ENCODE peak calls at places on chromosomes 4 and X, in eight cellular contexts. One of them, this sample, is unnamed.
A peak's percentile ranks its signal among the peaks of the same experiment; 100 is the strongest.

GRCh38 chr4:83371936-83372335 is 37.3 kb upstream of the HPSE start:
- DNase-seq in hepatocyte: peak; percentile 52
- DNase-seq in cardiac muscle cell: no peak
- DNase-seq in activated T-cell treated with anti-CD3 and anti-CD28 coated beads for 1 hour: no peak
- DNase-seq in T-helper 1 cell: no peak
- DNase-seq in AG08395: no peak
- DNase-seq in stimulated activated CD4-positive, alpha-beta T cell treated with anti-CD3 and anti-CD28 coated beads, Interleukin-4, amount 100 ng/mL, for 48 hours: no peak
- DNase-seq in activated CD8-positive, alpha-beta memory T cell treated with anti-CD3 and anti-CD28 coated beads for 48 hours: no peak
- DNase-seq in this sample: no peak

GRCh38 chr4:102578819-102579218 is 77.7 kb downstream of the NFKB1 start:
- DNase-seq in hepatocyte: peak; percentile 8
- DNase-seq in cardiac muscle cell: peak; percentile 78
- DNase-seq in activated T-cell treated with anti-CD3 and anti-CD28 coated beads for 1 hour: no peak
- DNase-seq in T-helper 1 cell: no peak
- DNase-seq in AG08395: no peak
- DNase-seq in stimulated activated CD4-positive, alpha-beta T cell treated with anti-CD3 and anti-CD28 coated beads, Interleukin-4, amount 100 ng/mL, for 48 hours: no peak
- DNase-seq in activated CD8-positive, alpha-beta memory T cell treated with anti-CD3 and anti-CD28 coated beads for 48 hours: no peak
- DNase-seq in this sample: peak; percentile 15

GRCh38 chr4:15525080-15525479 is 55.4 kb downstream of the CC2D2A start:
- DNase-seq in hepatocyte: peak; percentile 49
- DNase-seq in cardiac muscle cell: no peak
- DNase-seq in activated T-cell treated with anti-CD3 and anti-CD28 coated beads for 1 hour: no peak
- DNase-seq in T-helper 1 cell: no peak
- DNase-seq in AG08395: no peak
- DNase-seq in stimulated activated CD4-positive, alpha-beta T cell treated with anti-CD3 and anti-CD28 coated beads, Interleukin-4, amount 100 ng/mL, for 48 hours: no peak
- DNase-seq in activated CD8-positive, alpha-beta memory T cell treated with anti-CD3 and anti-CD28 coated beads for 48 hours: no peak
- DNase-seq in this sample: no peak

GRCh38 chrX:20438871-20439526 is 172.3 kb upstream of the RPS6KA3 start:
- DNase-seq in hepatocyte: no peak
- DNase-seq in cardiac muscle cell: no peak
- DNase-seq in activated T-cell treated with anti-CD3 and anti-CD28 coated beads for 1 hour: no peak
- DNase-seq in T-helper 1 cell: no peak
- DNase-seq in AG08395: no peak
- DNase-seq in stimulated activated CD4-positive, alpha-beta T cell treated with anti-CD3 and anti-CD28 coated beads, Interleukin-4, amount 100 ng/mL, for 48 hours: no peak
- DNase-seq in activated CD8-positive, alpha-beta memory T cell treated with anti-CD3 and anti-CD28 coated beads for 48 hours: no peak
- DNase-seq in this sample: no peak

GRCh38 chr4:2811830-2812599 is 19.1 kb downstream of the SH3BP2 start:
- DNase-seq in hepatocyte: no peak
- DNase-seq in cardiac muscle cell: peak; percentile 50
- DNase-seq in activated T-cell treated with anti-CD3 and anti-CD28 coated beads for 1 hour: peak; percentile 32
- DNase-seq in T-helper 1 cell: peak; percentile 40
- DNase-seq in AG08395: peak; percentile 67
- DNase-seq in stimulated activated CD4-positive, alpha-beta T cell treated with anti-CD3 and anti-CD28 coated beads, Interleukin-4, amount 100 ng/mL, for 48 hours: peak; percentile 50
- DNase-seq in activated CD8-positive, alpha-beta memory T cell treated with anti-CD3 and anti-CD28 coated beads for 48 hours: no peak
- DNase-seq in this sample: peak; percentile 80

GRCh38 chr4:20639346-20639745 is 60.9 kb upstream of the PACRGL start:
- DNase-seq in hepatocyte: no peak
- DNase-seq in cardiac muscle cell: no peak
- DNase-seq in activated T-cell treated with anti-CD3 and anti-CD28 coated beads for 1 hour: no peak
- DNase-seq in T-helper 1 cell: no peak
- DNase-seq in AG08395: no peak
- DNase-seq in stimulated activated CD4-positive, alpha-beta T cell treated with anti-CD3 and anti-CD28 coated beads, Interleukin-4, amount 100 ng/mL, for 48 hours: no peak
- DNase-seq in activated CD8-positive, alpha-beta memory T cell treated with anti-CD3 and anti-CD28 coated beads for 48 hours: no peak
- DNase-seq in this sample: no peak

GRCh38 chr4:40897557-40898203 is 147.9 kb downstream of the NSUN7 start:
- DNase-seq in hepatocyte: peak; percentile 80
- DNase-seq in cardiac muscle cell: peak; percentile 86
- DNase-seq in activated T-cell treated with anti-CD3 and anti-CD28 coated beads for 1 hour: peak; percentile 58
- DNase-seq in T-helper 1 cell: peak; percentile 46
- DNase-seq in AG08395: peak; percentile 73
- DNase-seq in stimulated activated CD4-positive, alpha-beta T cell treated with anti-CD3 and anti-CD28 coated beads, Interleukin-4, amount 100 ng/mL, for 48 hours: peak; percentile 66
- DNase-seq in activated CD8-positive, alpha-beta memory T cell treated with anti-CD3 and anti-CD28 coated beads for 48 hours: peak; percentile 57
- DNase-seq in this sample: peak; percentile 83

GRCh38 chrX:13110427-13111324 is 66.3 kb upstream of the FAM9C start:
- DNase-seq in hepatocyte: peak; percentile 78
- DNase-seq in cardiac muscle cell: no peak
- DNase-seq in activated T-cell treated with anti-CD3 and anti-CD28 coated beads for 1 hour: no peak
- DNase-seq in T-helper 1 cell: no peak
- DNase-seq in AG08395: peak; percentile 67
- DNase-seq in stimulated activated CD4-positive, alpha-beta T cell treated with anti-CD3 and anti-CD28 coated beads, Interleukin-4, amount 100 ng/mL, for 48 hours: no peak
- DNase-seq in activated CD8-positive, alpha-beta memory T cell treated with anti-CD3 and anti-CD28 coated beads for 48 hours: no peak
- DNase-seq in this sample: no peak

GRCh38 chrX:16578218-16578617 is 71.7 kb upstream of the S100G start:
- DNase-seq in hepatocyte: no peak
- DNase-seq in cardiac muscle cell: no peak
- DNase-seq in activated T-cell treated with anti-CD3 and anti-CD28 coated beads for 1 hour: no peak
- DNase-seq in T-helper 1 cell: no peak
- DNase-seq in AG08395: peak; percentile 24
- DNase-seq in stimulated activated CD4-positive, alpha-beta T cell treated with anti-CD3 and anti-CD28 coated beads, Interleukin-4, amount 100 ng/mL, for 48 hours: no peak
- DNase-seq in activated CD8-positive, alpha-beta memory T cell treated with anti-CD3 and anti-CD28 coated beads for 48 hours: no peak
- DNase-seq in this sample: no peak

GRCh38 chr4:120924931-120925330 is 2.4 kb upstream of the PRDM5 start:
- DNase-seq in hepatocyte: no peak
- DNase-seq in cardiac muscle cell: no peak
- DNase-seq in activated T-cell treated with anti-CD3 and anti-CD28 coated beads for 1 hour: no peak
- DNase-seq in T-helper 1 cell: no peak
- DNase-seq in AG08395: no peak
- DNase-seq in stimulated activated CD4-positive, alpha-beta T cell treated with anti-CD3 and anti-CD28 coated beads, Interleukin-4, amount 100 ng/mL, for 48 hours: no peak
- DNase-seq in activated CD8-positive, alpha-beta memory T cell treated with anti-CD3 and anti-CD28 coated beads for 48 hours: no peak
- DNase-seq in this sample: no peak

GRCh38 chrX:123425904-123426303 is 241.8 kb downstream of the GRIA3 start:
- DNase-seq in hepatocyte: no peak
- DNase-seq in cardiac muscle cell: no peak
- DNase-seq in activated T-cell treated with anti-CD3 and anti-CD28 coated beads for 1 hour: no peak
- DNase-seq in T-helper 1 cell: no peak
- DNase-seq in AG08395: peak; percentile 25
- DNase-seq in stimulated activated CD4-positive, alpha-beta T cell treated with anti-CD3 and anti-CD28 coated beads, Interleukin-4, amount 100 ng/mL, for 48 hours: no peak
- DNase-seq in activated CD8-positive, alpha-beta memory T cell treated with anti-CD3 and anti-CD28 coated beads for 48 hours: no peak
- DNase-seq in this sample: peak; percentile 50

GRCh38 chr4:107125496-107125895 is 89.4 kb upstream of the DKK2 start:
- DNase-seq in hepatocyte: no peak
- DNase-seq in cardiac muscle cell: no peak
- DNase-seq in activated T-cell treated with anti-CD3 and anti-CD28 coated beads for 1 hour: no peak
- DNase-seq in T-helper 1 cell: no peak
- DNase-seq in AG08395: peak; percentile 22
- DNase-seq in stimulated activated CD4-positive, alpha-beta T cell treated with anti-CD3 and anti-CD28 coated beads, Interleukin-4, amount 100 ng/mL, for 48 hours: no peak
- DNase-seq in activated CD8-positive, alpha-beta memory T cell treated with anti-CD3 and anti-CD28 coated beads for 48 hours: no peak
- DNase-seq in this sample: no peak

GRCh38 chr4:11263208-11263607 is 165.5 kb downstream of the HS3ST1 start:
- DNase-seq in hepatocyte: no peak
- DNase-seq in cardiac muscle cell: no peak
- DNase-seq in activated T-cell treated with anti-CD3 and anti-CD28 coated beads for 1 hour: no peak
- DNase-seq in T-helper 1 cell: no peak
- DNase-seq in AG08395: no peak
- DNase-seq in stimulated activated CD4-positive, alpha-beta T cell treated with anti-CD3 and anti-CD28 coated beads, Interleukin-4, amount 100 ng/mL, for 48 hours: no peak
- DNase-seq in activated CD8-positive, alpha-beta memory T cell treated with anti-CD3 and anti-CD28 coated beads for 48 hours: no peak
- DNase-seq in this sample: no peak

GRCh38 chr4:74094227-74094626 is 4.8 kb downstream of the CXCL2 start:
- DNase-seq in hepatocyte: no peak
- DNase-seq in cardiac muscle cell: no peak
- DNase-seq in activated T-cell treated with anti-CD3 and anti-CD28 coated beads for 1 hour: no peak
- DNase-seq in T-helper 1 cell: no peak
- DNase-seq in AG08395: no peak
- DNase-seq in stimulated activated CD4-positive, alpha-beta T cell treated with anti-CD3 and anti-CD28 coated beads, Interleukin-4, amount 100 ng/mL, for 48 hours: no peak
- DNase-seq in activated CD8-positive, alpha-beta memory T cell treated with anti-CD3 and anti-CD28 coated beads for 48 hours: no peak
- DNase-seq in this sample: no peak

GRCh38 chrX:119407681-119408080 is 8.5 kb downstream of the SLC25A43 start:
- DNase-seq in hepatocyte: no peak
- DNase-seq in cardiac muscle cell: no peak
- DNase-seq in activated T-cell treated with anti-CD3 and anti-CD28 coated beads for 1 hour: no peak
- DNase-seq in T-helper 1 cell: no peak
- DNase-seq in AG08395: no peak
- DNase-seq in stimulated activated CD4-positive, alpha-beta T cell treated with anti-CD3 and anti-CD28 coated beads, Interleukin-4, amount 100 ng/mL, for 48 hours: no peak
- DNase-seq in activated CD8-positive, alpha-beta memory T cell treated with anti-CD3 and anti-CD28 coated beads for 48 hours: no peak
- DNase-seq in this sample: no peak

GRCh38 chr4:89434364-89434988 is 126.9 kb upstream of the GPRIN3 start:
- DNase-seq in hepatocyte: peak; percentile 34
- DNase-seq in cardiac muscle cell: peak; percentile 53
- DNase-seq in activated T-cell treated with anti-CD3 and anti-CD28 coated beads for 1 hour: no peak
- DNase-seq in T-helper 1 cell: no peak
- DNase-seq in AG08395: peak; percentile 51
- DNase-seq in stimulated activated CD4-positive, alpha-beta T cell treated with anti-CD3 and anti-CD28 coated beads, Interleukin-4, amount 100 ng/mL, for 48 hours: no peak
- DNase-seq in activated CD8-positive, alpha-beta memory T cell treated with anti-CD3 and anti-CD28 coated beads for 48 hours: no peak
- DNase-seq in this sample: peak; percentile 74

GRCh38 chr4:146890301-146890700 is 55.4 kb downstream of the TTC29 start:
- DNase-seq in hepatocyte: no peak
- DNase-seq in cardiac muscle cell: no peak
- DNase-seq in activated T-cell treated with anti-CD3 and anti-CD28 coated beads for 1 hour: no peak
- DNase-seq in T-helper 1 cell: no peak
- DNase-seq in AG08395: no peak
- DNase-seq in stimulated activated CD4-positive, alpha-beta T cell treated with anti-CD3 and anti-CD28 coated beads, Interleukin-4, amount 100 ng/mL, for 48 hours: no peak
- DNase-seq in activated CD8-positive, alpha-beta memory T cell treated with anti-CD3 and anti-CD28 coated beads for 48 hours: no peak
- DNase-seq in this sample: no peak

GRCh38 chrX:34300871-34301270 is 168.8 kb upstream of the FAM47A start:
- DNase-seq in hepatocyte: peak; percentile 73
- DNase-seq in cardiac muscle cell: peak; percentile 74
- DNase-seq in activated T-cell treated with anti-CD3 and anti-CD28 coated beads for 1 hour: no peak
- DNase-seq in T-helper 1 cell: no peak
- DNase-seq in AG08395: peak; percentile 4
- DNase-seq in stimulated activated CD4-positive, alpha-beta T cell treated with anti-CD3 and anti-CD28 coated beads, Interleukin-4, amount 100 ng/mL, for 48 hours: no peak
- DNase-seq in activated CD8-positive, alpha-beta memory T cell treated with anti-CD3 and anti-CD28 coated beads for 48 hours: no peak
- DNase-seq in this sample: peak; percentile 59

GRCh38 chr4:138110815-138111214 is 131.3 kb downstream of the SLC7A11 start:
- DNase-seq in hepatocyte: no peak
- DNase-seq in cardiac muscle cell: no peak
- DNase-seq in activated T-cell treated with anti-CD3 and anti-CD28 coated beads for 1 hour: no peak
- DNase-seq in T-helper 1 cell: no peak
- DNase-seq in AG08395: no peak
- DNase-seq in stimulated activated CD4-positive, alpha-beta T cell treated with anti-CD3 and anti-CD28 coated beads, Interleukin-4, amount 100 ng/mL, for 48 hours: no peak
- DNase-seq in activated CD8-positive, alpha-beta memory T cell treated with anti-CD3 and anti-CD28 coated beads for 48 hours: no peak
- DNase-seq in this sample: no peak

GRCh38 chr4:101693842-101694398 is 96.6 kb upstream of the BANK1 start:
- DNase-seq in hepatocyte: no peak
- DNase-seq in cardiac muscle cell: peak; percentile 10
- DNase-seq in activated T-cell treated with anti-CD3 and anti-CD28 coated beads for 1 hour: no peak
- DNase-seq in T-helper 1 cell: no peak
- DNase-seq in AG08395: no peak
- DNase-seq in stimulated activated CD4-positive, alpha-beta T cell treated with anti-CD3 and anti-CD28 coated beads, Interleukin-4, amount 100 ng/mL, for 48 hours: no peak
- DNase-seq in activated CD8-positive, alpha-beta memory T cell treated with anti-CD3 and anti-CD28 coated beads for 48 hours: no peak
- DNase-seq in this sample: no peak

GRCh38 chr4:6992728-6993655 is 50.2 kb upstream of the TADA2B start:
- DNase-seq in hepatocyte: no peak
- DNase-seq in cardiac muscle cell: no peak
- DNase-seq in activated T-cell treated with anti-CD3 and anti-CD28 coated beads for 1 hour: no peak
- DNase-seq in T-helper 1 cell: no peak
- DNase-seq in AG08395: no peak
- DNase-seq in stimulated activated CD4-positive, alpha-beta T cell treated with anti-CD3 and anti-CD28 coated beads, Interleukin-4, amount 100 ng/mL, for 48 hours: no peak
- DNase-seq in activated CD8-positive, alpha-beta memory T cell treated with anti-CD3 and anti-CD28 coated beads for 48 hours: no peak
- DNase-seq in this sample: no peak

GRCh38 chr4:68250151-68250930 is 4.8 kb upstream of the TMPRSS11B start:
- DNase-seq in hepatocyte: no peak
- DNase-seq in cardiac muscle cell: no peak
- DNase-seq in activated T-cell treated with anti-CD3 and anti-CD28 coated beads for 1 hour: no peak
- DNase-seq in T-helper 1 cell: no peak
- DNase-seq in AG08395: no peak
- DNase-seq in stimulated activated CD4-positive, alpha-beta T cell treated with anti-CD3 and anti-CD28 coated beads, Interleukin-4, amount 100 ng/mL, for 48 hours: peak; percentile 8
- DNase-seq in activated CD8-positive, alpha-beta memory T cell treated with anti-CD3 and anti-CD28 coated beads for 48 hours: no peak
- DNase-seq in this sample: no peak

GRCh38 chr4:26452565-26453531 is 37.4 kb downstream of the CCKAR start:
- DNase-seq in hepatocyte: peak; percentile 50
- DNase-seq in cardiac muscle cell: no peak
- DNase-seq in activated T-cell treated with anti-CD3 and anti-CD28 coated beads for 1 hour: no peak
- DNase-seq in T-helper 1 cell: no peak
- DNase-seq in AG08395: no peak
- DNase-seq in stimulated activated CD4-positive, alpha-beta T cell treated with anti-CD3 and anti-CD28 coated beads, Interleukin-4, amount 100 ng/mL, for 48 hours: no peak
- DNase-seq in activated CD8-positive, alpha-beta memory T cell treated with anti-CD3 and anti-CD28 coated beads for 48 hours: no peak
- DNase-seq in this sample: no peak

GRCh38 chr4:86358176-86358701 is 1.6 kb downstream of the MAPK10 start:
- DNase-seq in hepatocyte: peak; percentile 32
- DNase-seq in cardiac muscle cell: peak; percentile 10
- DNase-seq in activated T-cell treated with anti-CD3 and anti-CD28 coated beads for 1 hour: no peak
- DNase-seq in T-helper 1 cell: no peak
- DNase-seq in AG08395: no peak
- DNase-seq in stimulated activated CD4-positive, alpha-beta T cell treated with anti-CD3 and anti-CD28 coated beads, Interleukin-4, amount 100 ng/mL, for 48 hours: no peak
- DNase-seq in activated CD8-positive, alpha-beta memory T cell treated with anti-CD3 and anti-CD28 coated beads for 48 hours: no peak
- DNase-seq in this sample: peak; percentile 77

GRCh38 chr4:5019274-5019673 is at the start of gene CYTL1:
- DNase-seq in hepatocyte: no peak
- DNase-seq in cardiac muscle cell: peak; percentile 12
- DNase-seq in activated T-cell treated with anti-CD3 and anti-CD28 coated beads for 1 hour: no peak
- DNase-seq in T-helper 1 cell: no peak
- DNase-seq in AG08395: no peak
- DNase-seq in stimulated activated CD4-positive, alpha-beta T cell treated with anti-CD3 and anti-CD28 coated beads, Interleukin-4, amount 100 ng/mL, for 48 hours: no peak
- DNase-seq in activated CD8-positive, alpha-beta memory T cell treated with anti-CD3 and anti-CD28 coated beads for 48 hours: no peak
- DNase-seq in this sample: peak; percentile 14

GRCh38 chrX:56800801-56801200 is 71.8 kb downstream of the NBDY start:
- DNase-seq in hepatocyte: no peak
- DNase-seq in cardiac muscle cell: no peak
- DNase-seq in activated T-cell treated with anti-CD3 and anti-CD28 coated beads for 1 hour: peak; percentile 22
- DNase-seq in T-helper 1 cell: peak; percentile 34
- DNase-seq in AG08395: no peak
- DNase-seq in stimulated activated CD4-positive, alpha-beta T cell treated with anti-CD3 and anti-CD28 coated beads, Interleukin-4, amount 100 ng/mL, for 48 hours: peak; percentile 24
- DNase-seq in activated CD8-positive, alpha-beta memory T cell treated with anti-CD3 and anti-CD28 coated beads for 48 hours: no peak
- DNase-seq in this sample: no peak

GRCh38 chrX:69149466-69150293 is 15.6 kb downstream of the PJA1 start:
- DNase-seq in hepatocyte: no peak
- DNase-seq in cardiac muscle cell: no peak
- DNase-seq in activated T-cell treated with anti-CD3 and anti-CD28 coated beads for 1 hour: no peak
- DNase-seq in T-helper 1 cell: no peak
- DNase-seq in AG08395: no peak
- DNase-seq in stimulated activated CD4-positive, alpha-beta T cell treated with anti-CD3 and anti-CD28 coated beads, Interleukin-4, amount 100 ng/mL, for 48 hours: no peak
- DNase-seq in activated CD8-positive, alpha-beta memory T cell treated with anti-CD3 and anti-CD28 coated beads for 48 hours: no peak
- DNase-seq in this sample: no peak

GRCh38 chr4:183797041-183797444 is 108.1 kb upstream of the STOX2 start:
- DNase-seq in hepatocyte: peak; percentile 35
- DNase-seq in cardiac muscle cell: peak; percentile 24
- DNase-seq in activated T-cell treated with anti-CD3 and anti-CD28 coated beads for 1 hour: no peak
- DNase-seq in T-helper 1 cell: no peak
- DNase-seq in AG08395: no peak
- DNase-seq in stimulated activated CD4-positive, alpha-beta T cell treated with anti-CD3 and anti-CD28 coated beads, Interleukin-4, amount 100 ng/mL, for 48 hours: no peak
- DNase-seq in activated CD8-positive, alpha-beta memory T cell treated with anti-CD3 and anti-CD28 coated beads for 48 hours: no peak
- DNase-seq in this sample: peak; percentile 4